ENCODE peak calls at places on chromosomes 12 and 14, in six cellular contexts. D, F, J, G, A and W are unnamed samples.

GRCh38 chr12:104427547-104427938 is 29.2 kb upstream of the CHST11 start:
- DNase-seq in D (no peak), F (no peak), J (no peak), G (no peak), A (no peak), W (no peak)

GRCh38 chr12:67698711-67699603 is 50.4 kb downstream of the DYRK2 start:
- DNase-seq in D (no peak), F (no peak), J (peak), G (no peak), A (peak), W (peak)

GRCh38 chr14:51726166-51726899 is 74.6 kb downstream of the FRMD6 start:
- DNase-seq in D (no peak), F (peak), J (peak), G (no peak), A (peak), W (no peak)

GRCh38 chr12:121806556-121807308 is 2.9 kb downstream of the SETD1B start:
- DNase-seq in D (peak), F (peak), J (no peak), G (no peak), A (peak), W (peak)

GRCh38 chr12:133202493-133203343 is 21.4 kb downstream of the ZNF268 start:
- DNase-seq in D (no peak), F (no peak), J (no peak), G (no peak), A (peak), W (no peak)

GRCh38 chr12:76259071-76259470 is 89.1 kb downstream of the BBS10 start:
- DNase-seq in D (no peak), F (peak), J (peak), G (no peak), A (peak), W (no peak)

GRCh38 chr12:54549774-54550451 is 512 bp downstream of the PDE1B start:
- DNase-seq in D (peak), F (no peak), J (no peak), G (no peak), A (no peak), W (peak)

GRCh38 chr14:86003998-86004397 is 474.1 kb downstream of the FLRT2 start:
- DNase-seq in D (no peak), F (no peak), J (peak), G (no peak), A (peak), W (peak)

GRCh38 chr14:77659822-77660221 is 43.4 kb upstream of the SPTLC2 start:
- DNase-seq in D (no peak), F (no peak), J (peak), G (no peak), A (no peak), W (no peak)

DNA sequence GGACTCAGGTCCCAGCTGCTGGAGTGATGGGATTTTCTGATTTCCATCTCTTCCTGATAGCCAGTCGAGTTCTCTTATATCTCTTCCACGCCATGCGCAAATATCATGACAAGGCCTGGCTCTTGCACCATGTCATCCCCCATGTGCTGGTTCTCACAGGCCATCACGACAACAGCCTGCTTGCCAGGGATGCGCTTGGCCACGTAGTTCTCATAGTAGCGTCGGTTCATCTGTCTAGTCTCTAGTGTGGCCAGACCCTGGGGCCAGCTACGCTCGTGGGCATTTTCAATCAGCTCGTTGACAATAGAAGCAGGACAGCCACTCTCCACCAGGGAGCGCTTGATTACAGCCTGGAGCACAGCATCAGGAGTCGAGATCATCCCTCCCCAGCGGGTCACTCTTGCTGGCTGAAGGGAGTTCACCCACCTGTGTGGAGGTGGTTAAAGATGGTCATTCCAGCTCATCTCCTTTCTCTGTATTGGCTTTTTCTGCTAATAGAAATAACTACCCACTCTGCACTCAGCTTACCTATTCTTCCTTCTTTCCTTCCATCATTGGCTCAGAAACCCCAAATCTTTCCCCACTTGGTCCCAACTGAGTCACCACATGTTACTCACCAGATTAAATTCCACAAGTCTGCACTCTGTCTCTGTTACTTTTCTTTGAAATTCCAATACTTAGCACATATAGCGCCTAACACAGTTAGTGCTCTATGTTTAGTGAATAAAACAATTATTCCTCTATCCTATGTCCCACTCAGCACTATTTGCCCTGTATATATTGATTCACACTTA is 15.2 kb downstream of the RNF41 start:
- DNase-seq in D (no peak), F (peak), J (peak), G (peak), A (peak), W (peak)
- TF ChIP-seq CTCF in D (peak), F (peak), J (peak), G (peak), A (peak), W (peak)

DNA sequence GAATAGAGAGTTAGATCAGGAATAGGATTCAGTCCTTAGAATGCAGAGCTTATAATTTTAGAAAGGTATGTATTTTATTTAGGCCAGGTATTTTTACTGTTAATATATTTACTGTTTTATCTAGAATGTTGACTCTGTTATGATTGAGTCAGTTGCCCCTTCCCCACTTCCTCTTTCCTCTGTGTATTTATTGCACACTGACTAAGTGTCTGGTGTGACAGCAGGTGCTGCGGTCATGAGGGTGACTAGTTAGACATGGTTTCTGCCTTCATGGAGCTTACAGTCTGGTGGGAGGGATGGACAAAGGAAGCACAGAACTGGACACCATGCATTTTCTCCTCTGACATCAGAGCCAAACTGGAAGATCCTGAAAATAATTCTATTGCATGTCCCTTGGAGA is 159.8 kb downstream of the CACNA1C start:
- DNase-seq in D (no peak), F (no peak), J (no peak), G (no peak), A (no peak), W (no peak)
- H3K4me3 ChIP-seq in D (no peak), F (no peak), J (no peak), G (no peak), A (no peak), W (no peak)

GRCh38 chr14:64040044-64040443 is 187.2 kb downstream of the SYNE2 start:
- DNase-seq in D (no peak), F (no peak), J (peak), G (no peak), A (peak), W (peak)
- TF ChIP-seq CTCF in D (no peak), F (peak), J (peak), G (peak), A (peak), W (peak)

GRCh38 chr12:108563135-108563803 is 873 bp downstream of the ISCU start:
- DNase-seq in D (peak), F (peak), J (peak), G (peak), A (peak), W (peak)

GRCh38 chr12:108562348-108563134 is at the start of gene ISCU:
- DNase-seq in D (peak), F (peak), J (peak), G (peak), A (peak), W (peak)

GRCh38 chr12:108561852-108562347 is 496 bp upstream of the ISCU start:
- DNase-seq in D (no peak), F (no peak), J (no peak), G (no peak), A (no peak), W (no peak)

GRCh38 chr12:108564724-108565123 is 2.3 kb downstream of the ISCU start:
- DNase-seq in D (no peak), F (no peak), J (no peak), G (no peak), A (peak), W (no peak)

GRCh38 chr12:108563804-108564151 is 1.4 kb downstream of the ISCU start:
- DNase-seq in D (no peak), F (no peak), J (no peak), G (no peak), A (no peak), W (no peak)
- H3K4me3 ChIP-seq in D (peak), F (peak), J (no peak), G (peak), A (peak), W (peak)

GRCh38 chr14:56248442-56248841 is 130.2 kb downstream of the PELI2 start:
- DNase-seq in D (no peak), F (no peak), J (no peak), G (no peak), A (no peak), W (no peak)

GRCh38 chr14:56244138-56244789 is 126.1 kb downstream of the PELI2 start:
- DNase-seq in D (no peak), F (peak), J (peak), G (no peak), A (peak), W (peak)

GRCh38 chr14:56243110-56243509 is 124.9 kb downstream of the PELI2 start:
- DNase-seq in D (no peak), F (no peak), J (no peak), G (no peak), A (peak), W (no peak)

GRCh38 chr14:56247495-56248087 is 129.4 kb downstream of the PELI2 start:
- DNase-seq in D (no peak), F (peak), J (peak), G (no peak), A (peak), W (peak)
- TF ChIP-seq CTCF in D (peak), F (peak), J (peak), G (peak), A (peak), W (peak)

GRCh38 chr12:12070149-12070548 is 590 bp upstream of the BCL2L14 start:
- DNase-seq in D (no peak), F (no peak), J (no peak), G (no peak), A (no peak), W (no peak)

GRCh38 chr12:12072064-12072760 is 1.5 kb downstream of the BCL2L14 start:
- DNase-seq in D (peak), F (no peak), J (no peak), G (no peak), A (no peak), W (no peak)

GRCh38 chr12:12070674-12071661 is at the start of gene BCL2L14:
- DNase-seq in D (no peak), F (no peak), J (no peak), G (no peak), A (no peak), W (peak)
- H3K4me3 ChIP-seq in D (peak), F (no peak), J (no peak), G (no peak), A (no peak), W (no peak)

GRCh38 chr12:11879306-11879705 is 191.4 kb upstream of the BCL2L14 start:
- DNase-seq in D (no peak), F (no peak), J (peak), G (no peak), A (peak), W (no peak)
- TF ChIP-seq CTCF in D (no peak), F (no peak), J (no peak), G (no peak), A (peak), W (no peak)

GRCh38 chr12:96236221-96236822 is 42.1 kb downstream of the ELK3 start:
- DNase-seq in D (no peak), F (peak), J (peak), G (peak), A (no peak), W (no peak)

GRCh38 chr12:96235497-96235826 is 41.3 kb downstream of the ELK3 start:
- DNase-seq in D (no peak), F (no peak), J (no peak), G (no peak), A (no peak), W (no peak)

GRCh38 chr12:96233168-96233567 is 39.0 kb downstream of the ELK3 start:
- DNase-seq in D (no peak), F (peak), J (no peak), G (no peak), A (no peak), W (no peak)

GRCh38 chr12:96234591-96235496 is 40.7 kb downstream of the ELK3 start:
- DNase-seq in D (no peak), F (no peak), J (no peak), G (no peak), A (no peak), W (no peak)

GRCh38 chr12:96233941-96234461 is 39.8 kb downstream of the ELK3 start:
- DNase-seq in D (no peak), F (peak), J (peak), G (peak), A (no peak), W (peak)
- H3K4me3 ChIP-seq in D (no peak), F (no peak), J (no peak), G (no peak), A (no peak), W (no peak)